ENCODE peak calls at places on chromosome 6, in seven cellular contexts. One of them, this sample, is unnamed.

GRCh38 chr6:1613631-1614447 is 4.1 kb downstream of the FOXC1 start:
- DNase-seq in kidney epithelial cell: no peak
- DNase-seq in activated B cell treated with CpG ODN at 0.5 μM for 24 hours: no peak
- DNase-seq in endothelial cell: peak
- DNase-seq in mammary epithelial cell: peak
- DNase-seq in A673: no peak
- DNase-seq in fibroblast of mammary gland: no peak
- DNase-seq in this sample: no peak

GRCh38 chr6:33711140-33712129 is at the start of gene UQCC2:
- DNase-seq in kidney epithelial cell: peak
- DNase-seq in activated B cell treated with CpG ODN at 0.5 μM for 24 hours: peak
- DNase-seq in endothelial cell: peak
- DNase-seq in mammary epithelial cell: peak
- DNase-seq in A673: peak
- DNase-seq in fibroblast of mammary gland: peak
- DNase-seq in this sample: peak

GRCh38 chr6:127550403-127550802 is 26.6 kb upstream of the C6orf58 start:
- DNase-seq in kidney epithelial cell: peak
- DNase-seq in activated B cell treated with CpG ODN at 0.5 μM for 24 hours: no peak
- DNase-seq in endothelial cell: no peak
- DNase-seq in mammary epithelial cell: peak
- DNase-seq in A673: peak
- DNase-seq in fibroblast of mammary gland: peak
- DNase-seq in this sample: no peak

GRCh38 chr6:16322666-16323312 is 84.4 kb downstream of the GMPR start:
- DNase-seq in kidney epithelial cell: no peak
- DNase-seq in activated B cell treated with CpG ODN at 0.5 μM for 24 hours: no peak
- DNase-seq in endothelial cell: no peak
- DNase-seq in mammary epithelial cell: no peak
- DNase-seq in A673: peak
- DNase-seq in fibroblast of mammary gland: peak
- DNase-seq in this sample: peak

GRCh38 chr6:93859964-93860363 is 440.6 kb upstream of the EPHA7 start:
- DNase-seq in kidney epithelial cell: no peak
- DNase-seq in activated B cell treated with CpG ODN at 0.5 μM for 24 hours: no peak
- DNase-seq in endothelial cell: no peak
- DNase-seq in mammary epithelial cell: no peak
- DNase-seq in A673: no peak
- DNase-seq in fibroblast of mammary gland: no peak
- DNase-seq in this sample: no peak

GRCh38 chr6:41288025-41288777 is 1.7 kb upstream of the TREM1 start:
- DNase-seq in kidney epithelial cell: no peak
- DNase-seq in activated B cell treated with CpG ODN at 0.5 μM for 24 hours: no peak
- DNase-seq in endothelial cell: no peak
- DNase-seq in mammary epithelial cell: peak
- DNase-seq in A673: no peak
- DNase-seq in fibroblast of mammary gland: peak
- DNase-seq in this sample: no peak

GRCh38 chr6:84773431-84774173 is 9.2 kb upstream of the TBX18 start:
- DNase-seq in kidney epithelial cell: no peak
- DNase-seq in activated B cell treated with CpG ODN at 0.5 μM for 24 hours: no peak
- DNase-seq in endothelial cell: peak
- DNase-seq in mammary epithelial cell: peak
- DNase-seq in A673: peak
- DNase-seq in fibroblast of mammary gland: no peak
- DNase-seq in this sample: peak

GRCh38 chr6:54935739-54936138 is 89.2 kb downstream of the FAM83B start:
- DNase-seq in kidney epithelial cell: peak
- DNase-seq in activated B cell treated with CpG ODN at 0.5 μM for 24 hours: no peak
- DNase-seq in endothelial cell: no peak
- DNase-seq in mammary epithelial cell: peak
- DNase-seq in A673: no peak
- DNase-seq in fibroblast of mammary gland: peak
- DNase-seq in this sample: no peak

GRCh38 chr6:53294095-53294494 is 54.7 kb downstream of the ELOVL5 start:
- DNase-seq in kidney epithelial cell: no peak
- DNase-seq in activated B cell treated with CpG ODN at 0.5 μM for 24 hours: no peak
- DNase-seq in endothelial cell: peak
- DNase-seq in mammary epithelial cell: no peak
- DNase-seq in A673: peak
- DNase-seq in fibroblast of mammary gland: no peak
- DNase-seq in this sample: no peak

GRCh38 chr6:127458817-127459216 is 372 bp downstream of the KIAA0408 start:
- DNase-seq in kidney epithelial cell: no peak
- DNase-seq in activated B cell treated with CpG ODN at 0.5 μM for 24 hours: no peak
- DNase-seq in endothelial cell: no peak
- DNase-seq in mammary epithelial cell: peak
- DNase-seq in A673: peak
- DNase-seq in fibroblast of mammary gland: peak
- DNase-seq in this sample: no peak

GRCh38 chr6:169288591-169288990 is 34.9 kb upstream of the THBS2 start:
- DNase-seq in kidney epithelial cell: no peak
- DNase-seq in activated B cell treated with CpG ODN at 0.5 μM for 24 hours: no peak
- DNase-seq in endothelial cell: no peak
- DNase-seq in mammary epithelial cell: peak
- DNase-seq in A673: no peak
- DNase-seq in fibroblast of mammary gland: peak
- DNase-seq in this sample: no peak

GRCh38 chr6:138287144-138287955 is 69.1 kb upstream of the PBOV1 start:
- DNase-seq in kidney epithelial cell: no peak
- DNase-seq in activated B cell treated with CpG ODN at 0.5 μM for 24 hours: no peak
- DNase-seq in endothelial cell: peak
- DNase-seq in mammary epithelial cell: peak
- DNase-seq in A673: peak
- DNase-seq in fibroblast of mammary gland: peak
- DNase-seq in this sample: no peak

GRCh38 chr6:26205161-26205624 is 118.0 kb downstream of the HFE start:
- DNase-seq in kidney epithelial cell: no peak
- DNase-seq in activated B cell treated with CpG ODN at 0.5 μM for 24 hours: peak
- DNase-seq in endothelial cell: peak
- DNase-seq in mammary epithelial cell: peak
- DNase-seq in A673: peak
- DNase-seq in fibroblast of mammary gland: peak
- DNase-seq in this sample: peak

GRCh38 chr6:8017705-8018104 is 46.5 kb downstream of the BLOC1S5 start:
- DNase-seq in kidney epithelial cell: no peak
- DNase-seq in activated B cell treated with CpG ODN at 0.5 μM for 24 hours: no peak
- DNase-seq in endothelial cell: no peak
- DNase-seq in mammary epithelial cell: no peak
- DNase-seq in A673: no peak
- DNase-seq in fibroblast of mammary gland: no peak
- DNase-seq in this sample: no peak

GRCh38 chr6:89692256-89692655 is 53.7 kb upstream of the LYRM2 start:
- DNase-seq in kidney epithelial cell: no peak
- DNase-seq in activated B cell treated with CpG ODN at 0.5 μM for 24 hours: no peak
- DNase-seq in endothelial cell: no peak
- DNase-seq in mammary epithelial cell: no peak
- DNase-seq in A673: no peak
- DNase-seq in fibroblast of mammary gland: no peak
- DNase-seq in this sample: no peak

GRCh38 chr6:37127961-37128862 is 41.7 kb upstream of the PIM1 start:
- DNase-seq in kidney epithelial cell: no peak
- DNase-seq in activated B cell treated with CpG ODN at 0.5 μM for 24 hours: no peak
- DNase-seq in endothelial cell: no peak
- DNase-seq in mammary epithelial cell: peak
- DNase-seq in A673: no peak
- DNase-seq in fibroblast of mammary gland: peak
- DNase-seq in this sample: no peak

GRCh38 chr6:117906905-117907599 is at the start of gene SLC35F1:
- DNase-seq in kidney epithelial cell: no peak
- DNase-seq in activated B cell treated with CpG ODN at 0.5 μM for 24 hours: peak
- DNase-seq in endothelial cell: peak
- DNase-seq in mammary epithelial cell: peak
- DNase-seq in A673: peak
- DNase-seq in fibroblast of mammary gland: no peak
- DNase-seq in this sample: peak

GRCh38 chr6:100175814-100176275 is 181.8 kb upstream of the MCHR2 start:
- DNase-seq in kidney epithelial cell: peak
- DNase-seq in activated B cell treated with CpG ODN at 0.5 μM for 24 hours: no peak
- DNase-seq in endothelial cell: no peak
- DNase-seq in mammary epithelial cell: peak
- DNase-seq in A673: no peak
- DNase-seq in fibroblast of mammary gland: peak
- DNase-seq in this sample: no peak

GRCh38 chr6:94323853-94324252 is 904.5 kb upstream of the EPHA7 start:
- DNase-seq in kidney epithelial cell: no peak
- DNase-seq in activated B cell treated with CpG ODN at 0.5 μM for 24 hours: no peak
- DNase-seq in endothelial cell: no peak
- DNase-seq in mammary epithelial cell: no peak
- DNase-seq in A673: peak
- DNase-seq in fibroblast of mammary gland: no peak
- DNase-seq in this sample: no peak

GRCh38 chr6:7909323-7910276 is 988 bp downstream of the TXNDC5 start:
- DNase-seq in kidney epithelial cell: no peak
- DNase-seq in activated B cell treated with CpG ODN at 0.5 μM for 24 hours: peak
- DNase-seq in endothelial cell: peak
- DNase-seq in mammary epithelial cell: peak
- DNase-seq in A673: peak
- DNase-seq in fibroblast of mammary gland: peak
- DNase-seq in this sample: peak

GRCh38 chr6:14498748-14499147 is 381.2 kb downstream of the CD83 start:
- DNase-seq in kidney epithelial cell: no peak
- DNase-seq in activated B cell treated with CpG ODN at 0.5 μM for 24 hours: no peak
- DNase-seq in endothelial cell: no peak
- DNase-seq in mammary epithelial cell: no peak
- DNase-seq in A673: no peak
- DNase-seq in fibroblast of mammary gland: no peak
- DNase-seq in this sample: no peak

DNA sequence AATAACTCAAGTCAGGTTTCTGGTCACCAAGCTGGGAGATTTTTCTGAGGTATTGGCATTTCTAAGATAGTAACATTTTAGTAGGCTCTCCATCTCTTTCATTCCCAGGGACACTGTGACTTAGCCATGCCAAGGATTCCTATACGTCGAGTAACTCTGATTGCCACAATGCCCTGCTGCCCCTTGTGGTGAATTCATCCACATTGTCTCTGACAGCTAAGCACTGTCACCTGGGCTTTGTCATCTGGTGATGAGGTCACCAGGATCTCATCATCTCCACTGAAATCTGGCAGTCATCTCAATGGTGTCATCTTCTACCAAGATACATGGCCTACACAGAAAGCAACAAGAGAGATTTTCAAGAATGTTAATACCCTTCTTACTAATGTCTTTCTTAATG is 246.6 kb downstream of the CD109 start:
- DNase-seq in kidney epithelial cell: peak
- DNase-seq in activated B cell treated with CpG ODN at 0.5 μM for 24 hours: no peak
- DNase-seq in endothelial cell: no peak
- DNase-seq in mammary epithelial cell: peak
- DNase-seq in A673: peak
- DNase-seq in fibroblast of mammary gland: peak
- DNase-seq in this sample: no peak
- TF ChIP-seq CTCF in kidney epithelial cell: no peak
- TF ChIP-seq CTCF in activated B cell treated with CpG ODN at 0.5 μM for 24 hours: no peak
- TF ChIP-seq CTCF in endothelial cell: no peak
- TF ChIP-seq CTCF in mammary epithelial cell: peak
- TF ChIP-seq CTCF in A673: peak
- TF ChIP-seq CTCF in fibroblast of mammary gland: peak
- TF ChIP-seq CTCF in this sample: peak

DNA sequence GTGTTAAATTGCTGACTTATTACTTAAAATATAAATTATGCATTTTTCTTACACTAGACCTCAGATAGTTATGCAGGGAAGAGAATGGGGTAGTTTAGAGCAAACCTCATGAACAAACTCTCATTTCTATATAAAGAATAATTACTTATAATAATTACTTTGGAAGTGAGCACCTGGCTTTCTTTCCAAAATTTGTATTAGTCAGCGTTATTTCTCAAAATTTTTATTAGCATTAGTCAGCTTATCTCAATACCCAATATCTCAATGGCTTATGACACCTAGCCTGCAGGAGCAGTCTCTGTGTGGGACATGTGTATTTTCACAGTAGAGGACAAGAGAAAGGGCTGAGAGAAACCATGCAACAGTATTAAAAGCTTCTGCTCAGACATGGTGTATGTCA is 849.2 kb upstream of the HS3ST5 start:
- DNase-seq in kidney epithelial cell: no peak
- DNase-seq in activated B cell treated with CpG ODN at 0.5 μM for 24 hours: no peak
- DNase-seq in endothelial cell: no peak
- DNase-seq in mammary epithelial cell: no peak
- DNase-seq in A673: no peak
- DNase-seq in fibroblast of mammary gland: no peak
- DNase-seq in this sample: no peak
- TF ChIP-seq CTCF in kidney epithelial cell: no peak
- TF ChIP-seq CTCF in activated B cell treated with CpG ODN at 0.5 μM for 24 hours: no peak
- TF ChIP-seq CTCF in endothelial cell: no peak
- TF ChIP-seq CTCF in mammary epithelial cell: no peak
- TF ChIP-seq CTCF in A673: no peak
- TF ChIP-seq CTCF in fibroblast of mammary gland: no peak
- TF ChIP-seq CTCF in this sample: no peak

GRCh38 chr6:120384671-120385070 is 949.6 kb downstream of the TBC1D32 start:
- DNase-seq in kidney epithelial cell: no peak
- DNase-seq in activated B cell treated with CpG ODN at 0.5 μM for 24 hours: no peak
- DNase-seq in endothelial cell: no peak
- DNase-seq in mammary epithelial cell: peak
- DNase-seq in A673: no peak
- DNase-seq in fibroblast of mammary gland: peak
- DNase-seq in this sample: no peak

GRCh38 chr6:120373185-120373584 is 961.1 kb downstream of the TBC1D32 start:
- DNase-seq in kidney epithelial cell: no peak
- DNase-seq in activated B cell treated with CpG ODN at 0.5 μM for 24 hours: no peak
- DNase-seq in endothelial cell: no peak
- DNase-seq in mammary epithelial cell: no peak
- DNase-seq in A673: no peak
- DNase-seq in fibroblast of mammary gland: no peak
- DNase-seq in this sample: no peak

GRCh38 chr6:120378582-120379220 is 955.6 kb downstream of the TBC1D32 start:
- DNase-seq in kidney epithelial cell: no peak
- DNase-seq in activated B cell treated with CpG ODN at 0.5 μM for 24 hours: no peak
- DNase-seq in endothelial cell: no peak
- DNase-seq in mammary epithelial cell: peak
- DNase-seq in A673: peak
- DNase-seq in fibroblast of mammary gland: peak
- DNase-seq in this sample: no peak
- TF ChIP-seq CTCF in kidney epithelial cell: peak
- TF ChIP-seq CTCF in activated B cell treated with CpG ODN at 0.5 μM for 24 hours: no peak
- TF ChIP-seq CTCF in endothelial cell: peak
- TF ChIP-seq CTCF in mammary epithelial cell: peak
- TF ChIP-seq CTCF in A673: peak
- TF ChIP-seq CTCF in fibroblast of mammary gland: peak
- TF ChIP-seq CTCF in this sample: peak

GRCh38 chr6:155498370-155498769 is 42.7 kb upstream of the NOX3 start:
- DNase-seq in kidney epithelial cell: no peak
- DNase-seq in activated B cell treated with CpG ODN at 0.5 μM for 24 hours: no peak
- DNase-seq in endothelial cell: no peak
- DNase-seq in mammary epithelial cell: no peak
- DNase-seq in A673: peak
- DNase-seq in fibroblast of mammary gland: peak
- DNase-seq in this sample: no peak
- TF ChIP-seq CTCF in kidney epithelial cell: no peak
- TF ChIP-seq CTCF in activated B cell treated with CpG ODN at 0.5 μM for 24 hours: no peak
- TF ChIP-seq CTCF in endothelial cell: no peak
- TF ChIP-seq CTCF in mammary epithelial cell: no peak
- TF ChIP-seq CTCF in A673: no peak
- TF ChIP-seq CTCF in fibroblast of mammary gland: peak
- TF ChIP-seq CTCF in this sample: no peak

DNA sequence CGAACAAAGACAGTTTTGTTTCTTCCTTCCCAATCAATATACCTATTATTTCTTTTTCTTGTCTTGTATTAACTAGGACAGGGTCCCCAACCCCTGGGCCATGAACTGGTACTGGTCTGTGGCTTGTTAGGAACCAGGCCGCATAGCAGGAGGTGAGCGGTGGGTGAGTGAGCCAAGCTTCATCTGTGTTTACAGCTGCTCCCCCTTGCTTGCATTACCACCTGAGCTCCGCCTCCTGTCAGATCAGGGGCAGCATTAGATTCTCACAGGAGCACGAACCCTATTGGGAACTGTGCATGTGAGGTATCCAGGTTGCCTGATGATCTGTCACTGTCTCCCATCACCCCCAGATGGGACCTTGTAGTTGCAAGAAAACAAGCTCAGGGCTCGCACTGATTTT is 151.9 kb downstream of the CDKAL1 start:
- DNase-seq in kidney epithelial cell: no peak
- DNase-seq in activated B cell treated with CpG ODN at 0.5 μM for 24 hours: no peak
- DNase-seq in endothelial cell: peak
- DNase-seq in mammary epithelial cell: no peak
- DNase-seq in A673: no peak
- DNase-seq in fibroblast of mammary gland: no peak
- DNase-seq in this sample: no peak
- TF ChIP-seq CTCF in kidney epithelial cell: no peak
- TF ChIP-seq CTCF in activated B cell treated with CpG ODN at 0.5 μM for 24 hours: no peak
- TF ChIP-seq CTCF in endothelial cell: no peak
- TF ChIP-seq CTCF in mammary epithelial cell: no peak
- TF ChIP-seq CTCF in A673: no peak
- TF ChIP-seq CTCF in fibroblast of mammary gland: no peak
- TF ChIP-seq CTCF in this sample: no peak